ENCODE peak calls at places on chromosomes 4 and X, in nine cellular contexts. G is fibroblast of lung, Y is brain microvascular endothelial cell, O is lower lobe of right lung, L is fibroblast of the aortic adventitia, P is cardiac muscle cell, H is mammary epithelial cell, F is endodermal cell, Z is mucosa of descending colon. V is an unnamed sample.

GRCh38 chrX:31884535-31884934 is 812.7 kb upstream of the FTHL17 start:
- DNase-seq in G (no peak), Y (no peak), O (no peak), L (no peak), P (no peak), H (no peak), F (no peak), Z (no peak), V (no peak)

GRCh38 chr4:164755432-164755831 is 1.5 kb downstream of the SMIM31 start:
- DNase-seq in G (no peak), Y (no peak), O (no peak), L (no peak), P (no peak), H (no peak), F (no peak), Z (no peak), V (no peak)

GRCh38 chr4:931194-931959 is 739 bp downstream of the GAK start:
- DNase-seq in G (peak), Y (peak), O (no peak), L (peak), P (peak), H (peak), F (no peak), Z (peak), V (peak)

GRCh38 chrX:119685225-119686066 is 7.5 kb downstream of the SEPTIN6 start:
- DNase-seq in G (no peak), Y (no peak), O (no peak), L (no peak), P (no peak), H (no peak), F (no peak), Z (no peak), V (no peak)

GRCh38 chr4:16897991-16898827 is at the start of gene LDB2:
- DNase-seq in G (peak), Y (peak), O (peak), L (peak), P (peak), H (no peak), F (peak), Z (peak), V (peak)

GRCh38 chr4:99722006-99722405 is 64.4 kb upstream of the C4orf54 start:
- DNase-seq in G (no peak), Y (no peak), O (no peak), L (peak), P (no peak), H (peak), F (no peak), Z (no peak), V (no peak)

GRCh38 chrX:115553171-115553570 is 7.8 kb upstream of the PLS3 start:
- DNase-seq in G (no peak), Y (no peak), O (no peak), L (no peak), P (no peak), H (no peak), F (no peak), Z (no peak), V (no peak)

GRCh38 chr4:43244688-43245382 is 352.3 kb downstream of the GRXCR1 start:
- DNase-seq in G (no peak), Y (no peak), O (no peak), L (no peak), P (no peak), H (no peak), F (no peak), Z (no peak), V (no peak)

GRCh38 chr4:84495448-84496221 is 3.5 kb downstream of the NKX6-1 start:
- DNase-seq in G (no peak), Y (no peak), O (no peak), L (no peak), P (no peak), H (no peak), F (peak), Z (no peak), V (no peak)

GRCh38 chrX:139126493-139126892 is 404.0 kb upstream of the F9 start:
- DNase-seq in G (no peak), Y (no peak), O (no peak), L (no peak), P (no peak), H (peak), F (peak), Z (no peak), V (no peak)

GRCh38 chr4:127586922-127587571 is 45.7 kb upstream of the INTU start:
- DNase-seq in G (peak), Y (peak), O (no peak), L (peak), P (peak), H (peak), F (peak), Z (no peak), V (peak)

GRCh38 chr4:106329027-106329618 is 12.8 kb downstream of the AIMP1 start:
- DNase-seq in G (peak), Y (peak), O (no peak), L (peak), P (peak), H (peak), F (no peak), Z (no peak), V (no peak)

GRCh38 chr4:8272472-8273428 is 3.2 kb downstream of the HTRA3 start:
- DNase-seq in G (no peak), Y (no peak), O (no peak), L (peak), P (peak), H (no peak), F (no peak), Z (no peak), V (peak)

GRCh38 chrX:22664826-22665225 is 334.9 kb upstream of the DDX53 start:
- DNase-seq in G (no peak), Y (no peak), O (no peak), L (no peak), P (no peak), H (no peak), F (no peak), Z (no peak), V (no peak)

GRCh38 chr4:82469776-82470345 is 39.5 kb downstream of the ENOPH1 start:
- DNase-seq in G (peak), Y (peak), O (no peak), L (peak), P (peak), H (peak), F (peak), Z (no peak), V (no peak)

GRCh38 chr4:83658806-83659205 is 122.9 kb downstream of the GPAT3 start:
- DNase-seq in G (no peak), Y (peak), O (no peak), L (no peak), P (no peak), H (no peak), F (no peak), Z (no peak), V (no peak)

GRCh38 chr4:43837171-43837570 is 611.4 kb downstream of the KCTD8 start:
- DNase-seq in G (peak), Y (no peak), O (no peak), L (no peak), P (no peak), H (peak), F (no peak), Z (no peak), V (no peak)

GRCh38 chrX:30144971-30145731 is 70.2 kb upstream of the MAGEB2 start:
- DNase-seq in G (no peak), Y (no peak), O (no peak), L (no peak), P (no peak), H (no peak), F (no peak), Z (no peak), V (no peak)

GRCh38 chr4:48370260-48371134 is 29.2 kb downstream of the SLAIN2 start:
- DNase-seq in G (no peak), Y (no peak), O (no peak), L (no peak), P (no peak), H (no peak), F (no peak), Z (no peak), V (no peak)

DNA sequence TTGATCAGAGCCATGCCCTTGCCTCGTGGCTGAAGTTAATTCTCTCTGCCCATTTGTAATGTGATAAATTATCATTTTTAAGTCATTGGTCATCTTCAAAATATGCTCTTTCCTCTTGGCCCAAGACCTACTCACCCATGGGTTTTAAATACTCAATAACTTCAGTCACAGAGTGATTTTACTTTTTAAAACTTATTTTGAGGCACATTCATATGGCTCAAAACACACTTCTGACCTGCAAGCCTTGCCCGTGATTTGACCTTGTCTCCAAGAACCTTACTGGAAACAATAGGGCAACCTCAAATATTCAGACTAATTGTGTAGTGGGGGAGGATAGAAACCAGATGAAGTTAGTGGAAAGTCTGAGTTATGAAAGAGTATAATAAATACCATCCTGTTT is 176.2 kb upstream of the LNX1 start:
- DNase-seq in G (peak), Y (no peak), O (no peak), L (peak), P (peak), H (no peak), F (no peak), Z (no peak), V (no peak)
- TF ChIP-seq CTCF in G (no peak), Y (no peak), O (no peak), L (no peak), P (no peak), H (no peak), F (no peak), Z (no peak), V (no peak)

GRCh38 chrX:72131317-72132294 is at the start of gene RTL5:
- DNase-seq in G (peak), Y (peak), O (peak), L (peak), P (peak), H (peak), F (peak), Z (peak), V (peak)

GRCh38 chrX:72130762-72131231 is 918 bp downstream of the RTL5 start:
- DNase-seq in G (no peak), Y (no peak), O (no peak), L (no peak), P (no peak), H (no peak), F (peak), Z (no peak), V (no peak)

GRCh38 chrX:72130156-72130761 is 1.5 kb downstream of the RTL5 start:
- DNase-seq in G (no peak), Y (no peak), O (no peak), L (no peak), P (no peak), H (no peak), F (no peak), Z (no peak), V (peak)

GRCh38 chrX:72133851-72134546 is 2.3 kb upstream of the RTL5 start:
- DNase-seq in G (no peak), Y (no peak), O (no peak), L (no peak), P (no peak), H (no peak), F (no peak), Z (no peak), V (no peak)

GRCh38 chrX:72132456-72132855 is 741 bp upstream of the RTL5 start:
- DNase-seq in G (no peak), Y (no peak), O (no peak), L (no peak), P (no peak), H (no peak), F (no peak), Z (no peak), V (no peak)
- H3K4me3 ChIP-seq in G (no peak), Y (peak), O (peak), L (peak), P (no peak), H (no peak), F (peak), Z (no peak), V (no peak)

GRCh38 chr4:98519268-98519993 is 139.0 kb downstream of the TSPAN5 start:
- DNase-seq in G (peak), Y (peak), O (no peak), L (peak), P (peak), H (no peak), F (no peak), Z (no peak), V (no peak)
- TF ChIP-seq CTCF in G (no peak), Y (no peak), O (no peak), L (no peak), P (no peak), H (no peak), F (no peak), Z (no peak), V (no peak)

DNA sequence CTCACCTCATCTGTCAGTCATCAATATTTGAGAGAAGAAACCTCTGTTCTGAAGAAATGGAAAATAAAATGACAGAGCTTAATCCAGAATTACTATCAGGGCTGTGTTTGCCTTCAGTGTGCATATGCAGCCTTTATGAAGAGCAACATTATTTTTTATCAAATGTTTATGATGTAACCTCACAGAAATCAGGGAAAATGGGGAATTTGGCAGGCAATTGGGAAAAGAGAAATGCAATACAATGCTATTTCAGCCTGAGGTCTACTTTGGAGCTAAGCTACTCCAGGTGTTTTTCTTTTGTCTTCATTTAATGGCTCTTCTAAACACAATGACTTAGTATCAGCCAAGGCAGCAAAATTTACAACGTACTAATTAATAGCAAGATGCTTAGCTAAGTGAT is 241.1 kb upstream of the TET2 start:
- DNase-seq in G (no peak), Y (no peak), O (no peak), L (peak), P (no peak), H (no peak), F (no peak), Z (no peak), V (no peak)
- H3K4me3 ChIP-seq in G (no peak), Y (no peak), O (no peak), L (no peak), P (no peak), H (no peak), F (no peak), Z (no peak), V (no peak)

GRCh38 chr4:26069218-26069617 is 155.2 kb downstream of the SMIM20 start:
- DNase-seq in G (peak), Y (no peak), O (no peak), L (peak), P (peak), H (no peak), F (peak), Z (no peak), V (no peak)
- TF ChIP-seq CTCF in G (peak), Y (peak), O (no peak), L (peak), P (peak), H (peak), F (peak), Z (no peak), V (peak)